ENCODE peak calls at places on chromosomes 4 and X, in four cellular contexts. One of them, this sample, is unnamed.

GRCh38 chr4:24794111-24794860 is 1.1 kb upstream of the SOD3 start:
- DNase-seq in nephron progenitor cell: no peak
- DNase-seq in Calu3: no peak
- DNase-seq in ascending aorta: peak; percentile 90
- DNase-seq in this sample: no peak

GRCh38 chr4:186248643-186249042 is 17.3 kb upstream of the F11 start:
- DNase-seq in nephron progenitor cell: no peak
- DNase-seq in Calu3: no peak
- DNase-seq in ascending aorta: no peak
- DNase-seq in this sample: no peak

GRCh38 chr4:161816958-161817357 is 346.8 kb downstream of the FSTL5 start:
- DNase-seq in nephron progenitor cell: no peak
- DNase-seq in ascending aorta: no peak
- DNase-seq in Calu3: no peak
- DNase-seq in this sample: no peak

GRCh38 chrX:104137496-104137895 is 19.3 kb downstream of the SLC25A53 start:
- DNase-seq in nephron progenitor cell: no peak
- DNase-seq in ascending aorta: no peak
- DNase-seq in Calu3: no peak
- DNase-seq in this sample: no peak

GRCh38 chr4:152735302-152735917 is 44.1 kb downstream of the TIGD4 start:
- DNase-seq in Calu3: no peak
- DNase-seq in ascending aorta: no peak
- DNase-seq in nephron progenitor cell: no peak
- DNase-seq in this sample: no peak

GRCh38 chr4:115361781-115362180 is 248.4 kb upstream of the NDST4 start:
- DNase-seq in Calu3: no peak
- DNase-seq in ascending aorta: no peak
- DNase-seq in nephron progenitor cell: no peak
- DNase-seq in this sample: no peak

GRCh38 chr4:69697536-69697935 is 44.5 kb upstream of the UGT2A1 start:
- DNase-seq in Calu3: no peak
- DNase-seq in nephron progenitor cell: no peak
- DNase-seq in ascending aorta: no peak
- DNase-seq in this sample: no peak

GRCh38 chr4:2806392-2807355 is 13.8 kb downstream of the SH3BP2 start:
- DNase-seq in nephron progenitor cell: no peak
- DNase-seq in ascending aorta: no peak
- DNase-seq in Calu3: no peak
- DNase-seq in this sample: no peak

GRCh38 chrX:145817299-145817665 is 347 bp upstream of the SLITRK2 start:
- DNase-seq in nephron progenitor cell: peak; percentile 10
- DNase-seq in ascending aorta: no peak
- DNase-seq in Calu3: no peak
- DNase-seq in this sample: no peak

GRCh38 chr4:54384563-54384962 is 155.5 kb downstream of the PDGFRA start:
- DNase-seq in Calu3: peak; percentile 15
- DNase-seq in nephron progenitor cell: no peak
- DNase-seq in ascending aorta: no peak
- DNase-seq in this sample: no peak

GRCh38 chr4:101682946-101683345 is 107.6 kb upstream of the BANK1 start:
- DNase-seq in ascending aorta: no peak
- DNase-seq in nephron progenitor cell: no peak
- DNase-seq in Calu3: no peak
- DNase-seq in this sample: no peak

GRCh38 chrX:111568356-111568755 is 56.9 kb downstream of the SERTM2 start:
- DNase-seq in nephron progenitor cell: peak; percentile 9
- DNase-seq in ascending aorta: no peak
- DNase-seq in Calu3: no peak
- DNase-seq in this sample: no peak

GRCh38 chr4:66852843-66853242 is 692.5 kb downstream of the CENPC start:
- DNase-seq in Calu3: no peak
- DNase-seq in ascending aorta: no peak
- DNase-seq in nephron progenitor cell: no peak
- DNase-seq in this sample: no peak

GRCh38 chrX:23799469-23800065 is 16.6 kb downstream of the SAT1 start:
- DNase-seq in nephron progenitor cell: no peak
- DNase-seq in Calu3: no peak
- DNase-seq in ascending aorta: no peak
- DNase-seq in this sample: no peak

GRCh38 chr4:136680271-136680670 is 852.0 kb downstream of the PCDH18 start:
- DNase-seq in Calu3: no peak
- DNase-seq in ascending aorta: no peak
- DNase-seq in nephron progenitor cell: no peak
- DNase-seq in this sample: no peak

GRCh38 chrX:130669233-130669632 is 233.8 kb downstream of the ENOX2 start:
- DNase-seq in ascending aorta: no peak
- DNase-seq in nephron progenitor cell: no peak
- DNase-seq in Calu3: no peak
- DNase-seq in this sample: no peak

GRCh38 chr4:184653650-184654049 is 4.1 kb downstream of the PRIMPOL start:
- DNase-seq in ascending aorta: no peak
- DNase-seq in nephron progenitor cell: no peak
- DNase-seq in Calu3: no peak
- DNase-seq in this sample: no peak

GRCh38 chr4:7160951-7161440 is 31.3 kb upstream of the SORCS2 start:
- DNase-seq in nephron progenitor cell: no peak
- DNase-seq in Calu3: no peak
- DNase-seq in ascending aorta: peak; percentile 49
- DNase-seq in this sample: no peak

GRCh38 chrX:134173541-134174272 is 63.3 kb upstream of the CCDC160 start:
- DNase-seq in ascending aorta: no peak
- DNase-seq in Calu3: no peak
- DNase-seq in nephron progenitor cell: peak; percentile 25
- DNase-seq in this sample: no peak

GRCh38 chr4:3283916-3284315 is 8.9 kb upstream of the RGS12 start:
- DNase-seq in Calu3: no peak
- DNase-seq in nephron progenitor cell: no peak
- DNase-seq in ascending aorta: no peak
- DNase-seq in this sample: no peak

GRCh38 chrX:68146054-68146453 is 287.2 kb downstream of the OPHN1 start:
- DNase-seq in nephron progenitor cell: no peak
- DNase-seq in Calu3: peak; percentile 17
- DNase-seq in ascending aorta: no peak
- DNase-seq in this sample: no peak

GRCh38 chr4:2954358-2955185 is 8.6 kb downstream of the NOP14 start:
- DNase-seq in ascending aorta: no peak
- DNase-seq in Calu3: no peak
- DNase-seq in nephron progenitor cell: no peak
- DNase-seq in this sample: no peak

GRCh38 chrX:45755719-45756118 is 555.0 kb upstream of the DIPK2B start:
- DNase-seq in nephron progenitor cell: no peak
- DNase-seq in Calu3: no peak
- DNase-seq in ascending aorta: no peak
- DNase-seq in this sample: no peak

GRCh38 chr4:175946472-175947116 is 119.0 kb upstream of the WDR17 start:
- DNase-seq in Calu3: no peak
- DNase-seq in nephron progenitor cell: no peak
- DNase-seq in ascending aorta: no peak
- DNase-seq in this sample: no peak

GRCh38 chr4:77433102-77433733 is 172.4 kb upstream of the CXCL13 start:
- DNase-seq in Calu3: peak; percentile 20
- DNase-seq in ascending aorta: no peak
- DNase-seq in nephron progenitor cell: peak; percentile 13
- DNase-seq in this sample: no peak

GRCh38 chrX:108439434-108439883 is at the start of gene COL4A5:
- DNase-seq in nephron progenitor cell: peak; percentile 61
- DNase-seq in Calu3: peak; percentile 65
- DNase-seq in ascending aorta: peak; percentile 63
- DNase-seq in this sample: no peak

GRCh38 chrX:153821066-153821465 is 9.3 kb downstream of the PDZD4 start:
- DNase-seq in Calu3: no peak
- DNase-seq in ascending aorta: no peak
- DNase-seq in nephron progenitor cell: no peak
- DNase-seq in this sample: no peak

GRCh38 chrX:65034641-65035450 is 58.6 kb upstream of the ZC4H2 start:
- DNase-seq in Calu3: peak; percentile 63
- DNase-seq in nephron progenitor cell: peak; percentile 86
- DNase-seq in ascending aorta: peak; percentile 85
- DNase-seq in this sample: peak; percentile 25

GRCh38 chr4:91567594-91567993 is 736.2 kb upstream of the GRID2 start:
- DNase-seq in Calu3: no peak
- DNase-seq in nephron progenitor cell: no peak
- DNase-seq in ascending aorta: no peak
- DNase-seq in this sample: no peak

GRCh38 chrX:34918091-34918736 is 24.4 kb upstream of the FAM47B start:
- DNase-seq in nephron progenitor cell: no peak
- DNase-seq in Calu3: no peak
- DNase-seq in ascending aorta: no peak
- DNase-seq in this sample: no peak

GRCh38 chrX:43973249-43973672 is at the start of gene NDP:
- DNase-seq in Calu3: peak; percentile 16
- DNase-seq in ascending aorta: no peak
- DNase-seq in nephron progenitor cell: peak; percentile 41
- DNase-seq in this sample: no peak

GRCh38 chrX:13487731-13488505 is 81.5 kb upstream of the EGFL6 start:
- DNase-seq in nephron progenitor cell: peak; percentile 11
- DNase-seq in Calu3: peak; percentile 78
- DNase-seq in ascending aorta: peak; percentile 69
- DNase-seq in this sample: no peak

GRCh38 chr4:184335520-184335919 is 117.8 kb upstream of the ENPP6 start:
- DNase-seq in nephron progenitor cell: no peak
- DNase-seq in ascending aorta: no peak
- DNase-seq in Calu3: no peak
- DNase-seq in this sample: no peak

GRCh38 chr4:170988446-170988845 is 824.8 kb upstream of the GALNTL6 start:
- DNase-seq in ascending aorta: no peak
- DNase-seq in nephron progenitor cell: no peak
- DNase-seq in Calu3: no peak
- DNase-seq in this sample: no peak

DNA sequence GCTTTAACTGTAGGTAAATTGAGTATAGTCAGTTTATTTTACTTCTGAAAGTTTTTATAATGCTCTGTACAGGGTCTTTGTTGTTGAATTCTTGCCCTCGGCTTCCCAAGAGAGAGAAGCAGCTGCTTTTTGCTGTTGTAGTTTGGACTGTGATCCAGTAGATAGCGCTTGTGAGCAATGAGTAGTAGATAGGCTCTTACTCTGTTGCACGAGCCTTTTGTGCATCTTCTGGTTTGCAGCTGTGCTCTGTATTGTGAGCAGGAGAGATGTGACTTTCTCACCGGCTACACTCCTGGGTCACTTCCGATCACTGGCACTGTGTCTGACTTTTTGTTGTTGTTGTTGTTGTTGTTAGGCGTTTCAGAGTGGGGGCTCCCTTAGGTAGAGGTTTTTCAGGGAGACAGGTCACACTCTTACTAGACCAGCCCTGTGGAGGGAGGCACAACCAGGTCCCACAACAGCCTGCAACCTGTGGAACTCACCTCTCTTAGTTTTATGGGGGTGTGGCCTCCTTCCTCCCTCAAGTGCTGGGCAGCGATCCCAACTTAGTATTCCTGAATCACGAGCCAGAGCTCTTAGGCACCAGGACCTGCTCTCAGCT is 822.1 kb upstream of the GALNTL6 start:
- DNase-seq in nephron progenitor cell: peak; percentile 34
- DNase-seq in ascending aorta: no peak
- DNase-seq in Calu3: peak; percentile 22
- DNase-seq in this sample: no peak
- TF ChIP-seq CTCF in nephron progenitor cell: peak; percentile 66
- TF ChIP-seq CTCF in ascending aorta: peak; percentile 45
- TF ChIP-seq CTCF in Calu3: no peak
- TF ChIP-seq CTCF in this sample: no peak

DNA sequence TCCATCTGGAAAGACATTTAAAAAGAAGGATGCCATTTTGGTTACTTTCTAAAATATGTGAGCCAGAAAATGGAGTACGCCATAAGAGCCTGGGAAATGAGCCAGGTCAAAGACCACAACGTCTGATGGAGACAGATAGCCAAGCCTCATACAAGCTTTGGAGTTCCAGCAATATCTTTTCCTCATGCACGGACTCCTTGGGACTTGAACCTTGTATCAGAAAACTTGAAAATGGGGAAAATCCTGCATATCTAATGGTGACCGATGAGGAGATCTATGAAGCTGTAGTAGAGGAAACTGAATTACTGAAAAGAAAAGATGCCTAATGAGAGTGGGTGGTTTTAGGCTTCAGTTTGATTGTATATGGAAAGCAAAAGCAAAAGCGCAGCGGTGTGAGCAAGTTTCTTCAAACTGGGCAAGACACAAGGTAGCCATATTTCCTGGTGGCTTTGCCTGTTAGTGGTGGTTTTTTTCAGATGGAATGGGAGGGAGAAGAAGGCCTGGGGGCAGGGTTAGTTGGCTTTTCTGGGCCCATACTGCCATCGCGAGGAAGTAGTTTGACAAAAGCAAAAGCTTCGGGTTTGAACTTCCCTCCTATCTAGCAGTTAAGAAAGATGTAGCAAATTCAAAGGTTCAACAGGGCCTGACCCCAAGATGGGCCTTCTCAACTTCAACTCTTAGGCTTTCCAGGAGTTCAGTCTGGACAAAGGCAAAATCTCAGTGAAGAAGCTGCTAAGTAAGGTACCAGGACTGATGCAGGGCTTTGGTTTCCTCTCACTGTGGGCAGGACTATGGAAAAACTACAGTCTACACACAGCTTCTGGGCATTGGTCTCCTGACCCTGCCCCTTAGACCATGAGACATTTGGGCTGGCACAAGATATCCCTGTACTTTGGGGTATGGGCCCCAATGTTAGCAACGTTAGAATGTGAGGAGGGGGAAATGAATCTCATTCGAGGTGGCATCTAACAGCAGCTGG is 210.0 kb upstream of the STK26 start:
- DNase-seq in ascending aorta: peak; percentile 88
- DNase-seq in nephron progenitor cell: no peak
- DNase-seq in Calu3: no peak
- DNase-seq in this sample: peak; percentile 52
- TF ChIP-seq CTCF in ascending aorta: peak; percentile 56
- TF ChIP-seq CTCF in nephron progenitor cell: no peak
- TF ChIP-seq CTCF in Calu3: no peak
- TF ChIP-seq CTCF in this sample: no peak

DNA sequence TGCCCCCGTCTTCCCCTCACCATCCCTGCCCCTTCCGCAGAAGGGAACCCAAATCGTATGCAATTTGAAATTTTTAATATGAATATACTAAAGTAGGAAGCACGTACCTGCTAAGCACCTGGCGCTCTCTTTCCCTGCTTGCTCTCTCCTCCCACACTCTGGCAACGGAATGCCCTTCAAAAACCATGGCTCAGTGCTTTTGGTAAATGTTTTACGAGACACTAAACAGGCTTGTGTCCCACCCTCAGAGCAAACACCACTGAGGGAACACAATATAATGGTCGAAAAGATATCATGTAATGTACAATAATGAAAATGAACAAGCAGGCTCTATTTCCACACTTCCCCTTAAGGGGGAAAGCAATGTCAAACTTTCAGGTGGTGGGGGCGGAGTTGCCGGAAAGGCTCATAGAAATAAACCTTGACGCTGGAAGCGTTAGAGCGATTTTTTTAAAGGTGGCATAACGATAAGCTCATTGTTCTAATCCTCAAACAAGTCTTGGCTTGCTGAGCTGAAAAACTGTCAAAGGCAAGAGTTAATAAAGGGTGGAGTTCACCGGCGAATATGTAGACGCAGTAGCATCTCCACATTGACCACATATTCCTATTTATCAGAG is 115.1 kb downstream of the RBM47 start:
- DNase-seq in ascending aorta: no peak
- DNase-seq in nephron progenitor cell: no peak
- DNase-seq in Calu3: peak; percentile 48
- DNase-seq in this sample: no peak
- TF ChIP-seq CTCF in ascending aorta: no peak
- TF ChIP-seq CTCF in nephron progenitor cell: no peak
- TF ChIP-seq CTCF in Calu3: no peak
- TF ChIP-seq CTCF in this sample: no peak

GRCh38 chr4:29756966-29757365 is 963.2 kb upstream of the PCDH7 start:
- DNase-seq in nephron progenitor cell: no peak
- DNase-seq in Calu3: no peak
- DNase-seq in ascending aorta: no peak
- DNase-seq in this sample: no peak
- TF ChIP-seq CTCF in nephron progenitor cell: no peak
- TF ChIP-seq CTCF in Calu3: no peak
- TF ChIP-seq CTCF in ascending aorta: no peak
- TF ChIP-seq CTCF in this sample: no peak

This sample was measured in omental fat pad.